ENCODE peak calls at places on chromosomes 3 and 15, in nine cellular contexts. O, C, J, D, K, W, X, L and P are unnamed samples. For H3K9me2, the result is how much of the 10 kb centered on the place peaks cover.

GRCh38 chr3:13221491-13221890 is 148.3 kb upstream of the IQSEC1 start:
- DNase-seq in O (no peak), C (no peak), J (no peak), D (no peak), K (no peak), W (no peak), X (no peak), L (no peak), P (no peak)

GRCh38 chr15:72195101-72195511 is 2.5 kb downstream of the GRAMD2A start:
- DNase-seq in O (no peak), C (no peak), J (peak), D (no peak), K (no peak), W (no peak), X (no peak), L (peak), P (no peak)

GRCh38 chr3:37291275-37291700 is 116.9 kb upstream of the LRRFIP2 start:
- DNase-seq in O (no peak), C (no peak), J (peak), D (peak), K (no peak), W (no peak), X (no peak), L (no peak), P (no peak)

GRCh38 chr3:150727653-150728502 is 24.2 kb upstream of the ERICH6 start:
- DNase-seq in O (no peak), C (no peak), J (no peak), D (no peak), K (no peak), W (no peak), X (no peak), L (no peak), P (no peak)

GRCh38 chr3:99118381-99118780 is 216.9 kb upstream of the DCBLD2 start:
- DNase-seq in O (no peak), C (no peak), J (no peak), D (peak), K (no peak), W (no peak), X (no peak), L (no peak), P (no peak)

GRCh38 chr3:196969001-196969659 is 497 bp upstream of the PIGZ start:
- DNase-seq in O (peak), C (peak), J (peak), D (peak), K (no peak), W (peak), X (peak), L (peak), P (peak)

GRCh38 chr15:68767833-68768232 is 52.9 kb downstream of the ANP32A start:
- DNase-seq in O (no peak), C (no peak), J (no peak), D (no peak), K (no peak), W (no peak), X (no peak), L (no peak), P (no peak)

GRCh38 chr15:84648539-84648938 is 5.5 kb downstream of the WDR73 start:
- DNase-seq in O (no peak), C (no peak), J (no peak), D (peak), K (no peak), W (no peak), X (no peak), L (no peak), P (no peak)

GRCh38 chr15:60396560-60396963 is 1.2 kb downstream of the ANXA2 start:
- DNase-seq in O (no peak), C (no peak), J (no peak), D (peak), K (no peak), W (no peak), X (no peak), L (no peak), P (no peak)

DNA sequence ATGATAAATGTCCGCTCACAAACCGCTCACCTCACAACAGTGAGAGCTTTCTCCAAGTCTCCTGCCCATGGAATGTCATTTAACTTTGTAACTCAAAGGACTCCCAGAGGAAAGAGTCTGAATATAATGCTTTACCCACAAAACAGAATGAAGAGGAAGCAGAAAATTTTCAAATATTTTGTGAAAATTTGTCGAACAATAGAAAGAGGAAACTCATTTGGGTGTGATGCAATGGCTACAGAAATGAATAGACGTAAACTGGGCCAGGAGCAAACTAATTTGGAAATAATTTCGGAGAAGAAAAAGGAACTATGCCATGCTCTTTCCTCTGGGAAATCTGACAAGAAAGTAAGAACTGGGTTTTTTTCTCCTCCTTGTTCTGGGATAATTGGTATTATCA is 11.2 kb upstream of the SUMF1 start:
- DNase-seq in O (no peak), C (no peak), J (no peak), D (no peak), K (no peak), W (no peak), X (no peak), L (no peak), P (no peak)
- H3K9me2 ChIP-seq in O (under half), C (under half), J (under half), D (under half), K (under half), W (under half), X (under half), L (under half), P (under half)

GRCh38 chr15:94351121-94351520 is 119.8 kb downstream of the MCTP2 start:
- DNase-seq in O (no peak), C (no peak), J (no peak), D (no peak), K (no peak), W (no peak), X (no peak), L (no peak), P (no peak)
- H3K9me2 ChIP-seq in O (under half), C (under half), J (under half), D (under half), K (under half), W (under half), X (under half), L (under half), P (under half)

GRCh38 chr3:153164009-153164550 is 2.1 kb downstream of the RAP2B start:
- DNase-seq in O (no peak), C (no peak), J (no peak), D (peak), K (no peak), W (no peak), X (no peak), L (no peak), P (no peak)
- H3K9me2 ChIP-seq in O (under half), C (under half), J (under half), D (under half), K (under half), W (under half), X (under half), L (under half), P (under half)

GRCh38 chr3:123122525-123123315 is 55.9 kb downstream of the PDIA5 start:
- DNase-seq in O (no peak), C (no peak), J (no peak), D (peak), K (no peak), W (no peak), X (no peak), L (no peak), P (no peak)
- H3K9me2 ChIP-seq in O (under half), C (under half), J (under half), D (under half), K (under half), W (under half), X (under half), L (under half), P (under half)

GRCh38 chr3:187739561-187740445 is 5.5 kb downstream of the BCL6 start:
- DNase-seq in O (peak), C (peak), J (peak), D (peak), K (peak), W (peak), X (peak), L (peak), P (peak)

GRCh38 chr3:187740446-187741399 is 4.5 kb downstream of the BCL6 start:
- DNase-seq in O (peak), C (peak), J (peak), D (peak), K (no peak), W (peak), X (peak), L (peak), P (peak)

GRCh38 chr3:187738400-187739124 is 6.7 kb downstream of the BCL6 start:
- DNase-seq in O (peak), C (peak), J (peak), D (peak), K (peak), W (peak), X (peak), L (peak), P (peak)

GRCh38 chr3:187738089-187738399 is 7.2 kb downstream of the BCL6 start:
- DNase-seq in O (no peak), C (no peak), J (no peak), D (no peak), K (no peak), W (peak), X (no peak), L (no peak), P (no peak)

GRCh38 chr3:187739125-187739560 is 6.1 kb downstream of the BCL6 start:
- DNase-seq in O (peak), C (peak), J (no peak), D (no peak), K (no peak), W (peak), X (no peak), L (no peak), P (no peak)
- H3K9me2 ChIP-seq in O (under half), C (under half), J (under half), D (under half), K (under half), W (under half), X (under half), L (under half), P (under half)

GRCh38 chr3:57279685-57280084 is 12.8 kb downstream of the ASB14 start:
- DNase-seq in O (no peak), C (no peak), J (no peak), D (peak), K (no peak), W (no peak), X (no peak), L (no peak), P (peak)

GRCh38 chr3:57278237-57278636 is 14.2 kb downstream of the ASB14 start:
- DNase-seq in O (no peak), C (no peak), J (no peak), D (no peak), K (no peak), W (no peak), X (no peak), L (no peak), P (peak)

GRCh38 chr3:57287205-57287604 is 5.3 kb downstream of the ASB14 start:
- DNase-seq in O (no peak), C (no peak), J (no peak), D (no peak), K (no peak), W (no peak), X (no peak), L (no peak), P (no peak)

GRCh38 chr3:57283366-57283765 is 9.1 kb downstream of the ASB14 start:
- DNase-seq in O (no peak), C (no peak), J (no peak), D (no peak), K (no peak), W (no peak), X (no peak), L (no peak), P (no peak)

GRCh38 chr3:57281710-57282109 is 10.8 kb downstream of the ASB14 start:
- DNase-seq in O (no peak), C (no peak), J (peak), D (peak), K (no peak), W (no peak), X (no peak), L (no peak), P (no peak)
- H3K9me2 ChIP-seq in O (under half), C (under half), J (under half), D (under half), K (under half), W (under half), X (under half), L (under half), P (under half)

GRCh38 chr3:151766454-151766853 is 32.7 kb downstream of the AADACL2 start:
- DNase-seq in O (no peak), C (no peak), J (peak), D (peak), K (peak), W (no peak), X (no peak), L (no peak), P (no peak)
- H3K9me2 ChIP-seq in O (under half), C (under half), J (under half), D (under half), K (under half), W (under half), X (under half), L (under half), P (under half)

DNA sequence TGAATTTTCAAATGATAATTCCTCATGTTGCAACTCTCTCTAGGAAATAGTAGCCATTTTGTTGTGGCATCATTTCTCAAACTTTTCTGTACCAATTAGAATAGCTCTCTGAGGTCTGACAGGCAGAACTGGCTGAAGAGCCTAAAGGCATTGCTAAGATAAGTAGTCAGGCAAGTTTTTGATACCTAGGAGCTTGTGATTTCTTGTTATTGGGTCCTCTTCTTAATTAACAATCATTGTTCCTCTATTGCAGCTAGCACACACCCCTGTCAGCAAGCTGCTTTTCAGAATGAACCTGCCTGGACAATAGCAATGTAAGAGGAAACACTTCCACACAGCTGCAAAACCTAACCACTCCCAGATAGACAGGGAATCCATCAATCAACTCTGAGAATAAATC is 403.8 kb upstream of the TBL1XR1 start:
- DNase-seq in O (no peak), C (no peak), J (no peak), D (no peak), K (no peak), W (no peak), X (no peak), L (no peak), P (no peak)
- H3K9me2 ChIP-seq in O (under half), C (under half), J (under half), D (under half), K (under half), W (under half), X (under half), L (under half), P (under half)